ENCODE peak calls at places on chromosomes 16 and 17, in seven cellular contexts. B is naive thymus-derived CD4-positive, alpha-beta T cell; L is heart right ventricle; H is left ventricle myocardium inferior; W is uterus; M is pancreas; S is body of pancreas. D is an unnamed sample.

GRCh38 chr17:60161598-60162330 is 12.0 kb downstream of the CA4 start:
- DNase-seq in B (no peak), L (no peak), H (no peak), W (no peak), M (peak), S (peak), D (no peak)

GRCh38 chr16:72997141-72997542 is 50.8 kb downstream of the ZFHX3 start:
- DNase-seq in B (no peak), L (no peak), H (no peak), W (no peak), M (no peak), S (peak), D (peak)

GRCh38 chr17:68705331-68706166 is 104.4 kb upstream of the FAM20A start:
- DNase-seq in B (no peak), L (no peak), H (no peak), W (no peak), M (no peak), S (no peak), D (no peak)

GRCh38 chr16:67779256-67780014 is 26.9 kb downstream of the RANBP10 start:
- DNase-seq in B (no peak), L (no peak), H (no peak), W (no peak), M (no peak), S (no peak), D (no peak)

GRCh38 chr17:33647976-33648375 is 354.9 kb upstream of the ASIC2 start:
- DNase-seq in B (no peak), L (no peak), H (no peak), W (no peak), M (no peak), S (no peak), D (no peak)

GRCh38 chr17:59746849-59747445 is 39.5 kb downstream of the VMP1 start:
- DNase-seq in B (peak), L (no peak), H (no peak), W (no peak), M (no peak), S (no peak), D (no peak)

GRCh38 chr16:46918905-46919792 is 35.0 kb downstream of the GPT2 start:
- DNase-seq in B (no peak), L (no peak), H (no peak), W (no peak), M (peak), S (peak), D (no peak)

GRCh38 chr17:79892457-79893236 is 53.4 kb upstream of the CBX4 start:
- DNase-seq in B (no peak), L (peak), H (no peak), W (no peak), M (no peak), S (no peak), D (no peak)

GRCh38 chr16:1155353-1156110 is 2.6 kb downstream of the CACNA1H start:
- DNase-seq in B (no peak), L (no peak), H (no peak), W (no peak), M (no peak), S (no peak), D (no peak)

GRCh38 chr16:1154887-1155331 is 2.0 kb downstream of the CACNA1H start:
- DNase-seq in B (no peak), L (no peak), H (no peak), W (no peak), M (no peak), S (no peak), D (no peak)

GRCh38 chr16:1157639-1158455 is 4.9 kb downstream of the CACNA1H start:
- DNase-seq in B (no peak), L (peak), H (peak), W (no peak), M (no peak), S (no peak), D (peak)

GRCh38 chr16:1156983-1157638 is 4.2 kb downstream of the CACNA1H start:
- DNase-seq in B (no peak), L (no peak), H (no peak), W (no peak), M (no peak), S (no peak), D (no peak)

DNA sequence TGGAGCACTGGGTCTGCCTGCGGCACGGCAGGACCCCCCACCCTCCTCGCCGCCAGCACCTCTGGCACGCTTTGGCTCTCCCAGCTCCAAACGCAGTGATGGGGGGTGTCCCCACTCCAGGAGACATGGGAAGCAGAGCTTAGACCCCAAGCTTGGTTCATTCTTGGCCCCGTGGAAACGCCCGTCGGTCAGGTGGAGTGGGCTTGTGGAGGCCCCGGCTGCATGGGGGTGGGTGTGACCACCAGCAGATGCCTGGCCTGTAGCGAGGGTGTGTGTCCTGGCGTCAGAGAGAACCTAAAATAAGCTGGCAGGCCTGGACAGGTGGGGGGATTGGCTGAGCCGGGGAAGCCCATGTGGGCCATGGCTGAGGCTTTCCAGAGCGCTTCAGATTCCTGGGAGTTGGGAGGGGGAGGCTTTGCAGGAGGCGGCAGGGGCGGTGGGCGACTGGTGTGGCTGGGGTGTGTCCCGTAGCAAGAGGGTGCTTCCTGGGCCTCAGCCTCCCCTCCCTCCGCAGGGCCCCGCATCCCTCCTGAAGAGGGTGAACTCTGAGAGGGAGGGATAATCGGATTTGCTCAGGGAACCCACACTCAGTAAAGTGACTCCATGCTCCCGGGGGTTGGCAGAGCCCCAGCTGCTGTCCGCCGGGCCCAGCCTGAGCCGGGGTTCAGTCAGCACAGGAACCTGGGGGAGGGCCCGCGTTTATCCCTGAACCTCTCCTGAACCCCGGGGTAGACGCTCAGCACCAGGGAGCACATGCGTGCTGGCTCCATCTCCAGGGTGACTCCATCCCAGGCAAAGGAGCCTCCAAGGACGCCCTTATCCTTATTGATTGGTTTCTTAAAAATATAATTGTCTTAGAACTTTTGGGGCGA is 3.4 kb downstream of the CACNA1H start:
- DNase-seq in B (no peak), L (no peak), H (no peak), W (no peak), M (no peak), S (no peak), D (no peak)
- H3K27ac ChIP-seq in B (no peak), L (no peak), H (peak), W (peak), M (no peak), S (no peak), D (no peak)

GRCh38 chr17:65589321-65589720 is 27.9 kb upstream of the AXIN2 start:
- DNase-seq in B (no peak), L (no peak), H (no peak), W (no peak), M (no peak), S (no peak), D (no peak)

GRCh38 chr17:65584604-65585521 is 23.4 kb upstream of the AXIN2 start:
- DNase-seq in B (peak), L (peak), H (peak), W (no peak), M (peak), S (peak), D (peak)

GRCh38 chr17:65587602-65588193 is 26.2 kb upstream of the AXIN2 start:
- DNase-seq in B (no peak), L (no peak), H (no peak), W (no peak), M (no peak), S (no peak), D (no peak)

GRCh38 chr17:65586899-65587298 is 25.5 kb upstream of the AXIN2 start:
- DNase-seq in B (no peak), L (no peak), H (no peak), W (no peak), M (no peak), S (no peak), D (no peak)

GRCh38 chr17:65588194-65588808 is 26.9 kb upstream of the AXIN2 start:
- DNase-seq in B (no peak), L (no peak), H (peak), W (no peak), M (no peak), S (peak), D (no peak)
- H3K27ac ChIP-seq in B (no peak), L (no peak), H (no peak), W (no peak), M (peak), S (no peak), D (no peak)

GRCh38 chr17:49571764-49572163 is 3.9 kb upstream of the NXPH3 start:
- DNase-seq in B (no peak), L (no peak), H (no peak), W (no peak), M (no peak), S (no peak), D (no peak)
- H3K27ac ChIP-seq in B (no peak), L (no peak), H (no peak), W (peak), M (no peak), S (no peak), D (no peak)

GRCh38 chr17:21033350-21033749 is 9.5 kb downstream of the USP22 start:
- DNase-seq in B (no peak), L (no peak), H (no peak), W (no peak), M (no peak), S (no peak), D (no peak)

GRCh38 chr17:21034350-21035235 is 8.2 kb downstream of the USP22 start:
- DNase-seq in B (peak), L (no peak), H (no peak), W (no peak), M (no peak), S (no peak), D (peak)

GRCh38 chr17:21029515-21029914 is 13.3 kb downstream of the USP22 start:
- DNase-seq in B (no peak), L (no peak), H (no peak), W (no peak), M (no peak), S (no peak), D (no peak)

GRCh38 chr17:21030375-21030774 is 12.4 kb downstream of the USP22 start:
- DNase-seq in B (no peak), L (no peak), H (no peak), W (no peak), M (no peak), S (no peak), D (no peak)

DNA sequence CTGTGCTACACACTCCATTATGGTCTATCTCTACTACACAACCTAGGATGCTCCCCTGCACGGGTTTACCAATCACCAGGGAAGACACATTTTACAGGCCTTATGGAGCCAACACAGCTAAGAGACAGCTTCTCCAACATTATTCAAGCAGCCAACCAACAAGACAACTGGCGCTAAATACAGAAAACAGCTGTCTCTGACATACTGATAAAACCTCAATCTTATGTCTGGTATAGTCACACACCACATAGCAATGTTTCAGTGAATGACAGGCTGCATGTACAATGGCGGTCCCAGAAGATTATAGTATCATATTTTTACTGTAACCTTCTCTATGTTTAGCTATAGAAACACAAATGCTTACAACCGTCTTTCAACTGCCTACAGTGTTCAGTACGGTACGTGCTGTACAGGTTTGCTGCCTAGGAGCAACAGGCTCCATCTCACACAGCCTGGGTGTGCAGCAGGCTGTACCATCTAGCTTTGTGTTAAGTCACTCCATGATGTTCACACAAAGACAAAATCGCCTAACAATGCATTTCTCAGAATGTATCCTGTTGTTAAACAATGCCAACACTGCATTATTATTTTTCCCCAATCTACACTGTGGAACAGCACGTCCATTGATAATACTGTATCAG is 10.9 kb downstream of the USP22 start:
- DNase-seq in B (no peak), L (no peak), H (no peak), W (no peak), M (no peak), S (no peak), D (no peak)
- H3K27ac ChIP-seq in B (peak), L (no peak), H (peak), W (no peak), M (no peak), S (no peak), D (peak)

GRCh38 chr16:71520550-71520949 is 5.7 kb upstream of the CHST4 start:
- DNase-seq in B (no peak), L (no peak), H (no peak), W (no peak), M (no peak), S (no peak), D (no peak)

GRCh38 chr16:71528863-71529262 is 2.6 kb downstream of the CHST4 start:
- DNase-seq in B (no peak), L (no peak), H (no peak), W (no peak), M (no peak), S (no peak), D (no peak)

GRCh38 chr16:71524566-71525553 is 1.4 kb upstream of the CHST4 start:
- DNase-seq in B (no peak), L (no peak), H (no peak), W (no peak), M (no peak), S (no peak), D (no peak)

GRCh38 chr16:71528257-71528656 is 2.0 kb downstream of the CHST4 start:
- DNase-seq in B (no peak), L (no peak), H (no peak), W (no peak), M (no peak), S (no peak), D (no peak)

GRCh38 chr16:71526111-71526998 is at the start of gene CHST4:
- DNase-seq in B (no peak), L (no peak), H (no peak), W (peak), M (no peak), S (peak), D (no peak)
- H3K27ac ChIP-seq in B (no peak), L (no peak), H (no peak), W (no peak), M (peak), S (peak), D (no peak)

GRCh38 chr17:15121426-15121825 is 143.7 kb downstream of the PMP22 start:
- DNase-seq in B (no peak), L (no peak), H (no peak), W (no peak), M (no peak), S (no peak), D (no peak)
- H3K27ac ChIP-seq in B (no peak), L (no peak), H (no peak), W (no peak), M (no peak), S (no peak), D (no peak)

DNA sequence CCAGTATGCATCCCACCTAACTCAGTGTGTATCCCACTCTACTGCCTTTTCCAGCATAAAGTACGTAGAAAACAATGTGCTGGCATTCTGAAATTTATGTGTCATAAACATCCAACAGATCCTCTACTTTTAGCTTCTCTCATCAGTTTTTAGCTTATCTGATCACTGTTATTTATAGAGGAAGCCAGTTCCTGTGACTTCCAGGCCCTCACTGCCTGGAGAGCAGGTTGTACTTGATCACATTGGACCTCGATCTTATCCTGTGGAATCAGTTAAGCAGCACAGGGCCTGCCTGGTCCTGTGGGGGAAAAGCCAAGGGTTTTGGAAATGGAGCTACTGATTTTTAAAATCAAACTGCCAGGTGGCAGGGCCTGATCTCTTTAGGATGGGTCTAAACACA is 30.8 kb downstream of the PRSS54 start:
- DNase-seq in B (no peak), L (no peak), H (no peak), W (no peak), M (no peak), S (no peak), D (no peak)
- H3K27ac ChIP-seq in B (no peak), L (no peak), H (no peak), W (no peak), M (no peak), S (no peak), D (no peak)

DNA sequence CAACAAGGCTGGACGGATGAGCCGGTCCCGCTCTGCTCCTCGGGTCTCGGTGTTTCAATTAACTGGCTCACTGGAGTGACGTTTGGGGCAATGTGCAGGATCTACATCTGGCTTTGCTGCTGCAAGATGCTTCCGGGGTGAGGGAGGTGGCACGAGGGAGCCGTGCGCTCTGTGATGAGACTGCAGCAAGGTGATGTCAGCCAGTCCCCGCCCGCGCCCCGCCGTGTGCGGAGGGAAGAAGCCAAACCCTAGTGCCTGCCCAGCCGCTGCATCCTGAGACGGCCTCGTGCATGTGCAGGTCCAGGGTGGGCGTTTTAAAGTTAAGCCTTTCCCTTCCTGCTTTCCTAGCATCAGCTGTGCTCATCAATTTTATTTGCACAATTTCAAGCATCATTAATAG is 44.4 kb downstream of the MGAT5B start:
- DNase-seq in B (no peak), L (no peak), H (no peak), W (no peak), M (peak), S (no peak), D (no peak)
- H3K27ac ChIP-seq in B (no peak), L (no peak), H (no peak), W (no peak), M (no peak), S (no peak), D (no peak)

GRCh38 chr17:76658387-76658705 is 14.8 kb upstream of the ST6GALNAC1 start:
- DNase-seq in B (no peak), L (no peak), H (no peak), W (no peak), M (no peak), S (no peak), D (no peak)
- H3K27ac ChIP-seq in B (no peak), L (no peak), H (no peak), W (no peak), M (no peak), S (no peak), D (no peak)

D was measured in gastrocnemius medialis.